ENCODE peak calls at places on chromosomes 11 and 22, in eight cellular contexts. I, B, X, L, Z, N, V and S are unnamed samples.

GRCh38 chr11:16606784-16607674 is 131.4 kb upstream of the C11orf58 start:
- DNase-seq in V (peak; percentile 58), X (peak; percentile 16), Z (no peak), L (peak; percentile 71), I (no peak), N (no peak), B (no peak), S (peak; percentile 15)

GRCh38 chr11:83025267-83025704 is 46.4 kb downstream of the RAB30 start:
- DNase-seq in L (no peak), B (no peak), V (no peak), Z (no peak), N (no peak), X (no peak), I (no peak), S (no peak)

GRCh38 chr11:100624346-100624745 is 62.7 kb upstream of the ARHGAP42 start:
- DNase-seq in B (no peak), I (no peak), Z (no peak), V (no peak), L (no peak), N (peak; percentile 34), X (no peak), S (no peak)

GRCh38 chr11:126444072-126444471 is 88.6 kb downstream of the ST3GAL4 start:
- DNase-seq in N (no peak), L (no peak), I (no peak), X (no peak), V (no peak), B (no peak), Z (no peak), S (no peak)

GRCh38 chr22:41976070-41976901 is 7.0 kb downstream of the SEPTIN3 start:
- DNase-seq in L (peak; percentile 81), B (peak; percentile 13), Z (no peak), V (no peak), N (no peak), I (no peak), X (peak; percentile 47), S (peak; percentile 51)

GRCh38 chr22:37887610-37888378 is 18.3 kb upstream of the MICALL1 start:
- DNase-seq in I (no peak), N (peak; percentile 68), X (no peak), Z (no peak), B (no peak), V (no peak), L (peak; percentile 56), S (no peak)

GRCh38 chr22:49764151-49764581 is 63.5 kb downstream of the BRD1 start:
- DNase-seq in I (no peak), B (no peak), V (no peak), N (no peak), X (peak; percentile 5), L (no peak), Z (no peak), S (no peak)

GRCh38 chr22:23118647-23119491 is 22.9 kb downstream of the RSPH14 start:
- DNase-seq in N (no peak), B (no peak), L (no peak), I (no peak), X (no peak), Z (no peak), V (no peak), S (no peak)

GRCh38 chr11:100867601-100868000 is 180.5 kb downstream of the ARHGAP42 start:
- DNase-seq in L (peak; percentile 29), V (no peak), Z (no peak), I (no peak), B (no peak), N (no peak), X (no peak), S (no peak)

GRCh38 chr11:70020336-70021214 is 57.5 kb upstream of the ANO1 start:
- DNase-seq in N (peak; percentile 52), Z (no peak), X (no peak), L (no peak), V (peak; percentile 18), B (no peak), I (no peak), S (no peak)

GRCh38 chr22:32202539-32203180 is 2.2 kb downstream of the RFPL2 start:
- DNase-seq in X (peak; percentile 71), I (no peak), N (peak; percentile 14), B (peak; percentile 61), V (peak; percentile 22), Z (peak; percentile 50), L (peak; percentile 76), S (peak; percentile 35)

GRCh38 chr11:72293910-72294533 is 50.0 kb upstream of the PHOX2A start:
- DNase-seq in Z (no peak), B (no peak), V (no peak), L (no peak), N (no peak), I (no peak), X (no peak), S (no peak)

GRCh38 chr11:65112551-65113360 is 1.1 kb downstream of the TM7SF2 start:
- DNase-seq in Z (no peak), L (peak; percentile 75), I (peak; percentile 79), X (peak; percentile 81), V (peak; percentile 79), B (peak; percentile 55), N (no peak), S (peak; percentile 77)

GRCh38 chr11:78510025-78510596 is 64.6 kb downstream of the NARS2 start:
- DNase-seq in B (no peak), I (no peak), N (no peak), L (no peak), V (no peak), Z (no peak), X (no peak), S (no peak)

GRCh38 chr11:73189315-73189714 is 28.8 kb upstream of the P2RY2 start:
- DNase-seq in B (peak; percentile 97), X (peak; percentile 39), V (no peak), N (no peak), L (no peak), Z (no peak), I (no peak), S (peak; percentile 73)

DNA sequence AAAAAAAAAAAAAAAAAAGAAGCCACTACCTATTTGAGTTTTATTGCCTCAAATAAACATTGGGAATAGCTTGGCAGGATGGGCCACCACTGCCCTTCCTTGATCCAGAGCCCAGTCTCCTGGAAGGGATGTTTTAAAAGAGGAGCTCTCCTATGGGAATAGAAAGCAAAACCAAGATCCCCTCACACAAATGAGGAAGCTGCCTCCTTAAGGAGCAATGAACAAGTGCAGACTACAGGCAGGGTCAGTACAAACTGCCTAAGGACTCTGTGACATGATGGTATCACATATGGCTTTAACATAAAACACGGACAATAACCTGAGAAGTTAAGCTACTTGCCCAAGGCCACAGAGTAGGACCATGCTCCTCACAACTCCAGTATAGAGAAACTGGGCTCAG is 120.8 kb downstream of the NAT10 start:
- DNase-seq in I (no peak), L (no peak), X (peak; percentile 37), N (no peak), Z (no peak), B (no peak), V (no peak), S (no peak)
- TF ChIP-seq CTCF in I (no peak), L (no peak), X (no peak), N (no peak), Z (no peak), B (no peak), V (no peak), S (no peak)

GRCh38 chr11:27528711-27529110 is 22.1 kb upstream of the LIN7C start:
- DNase-seq in N (no peak), I (no peak), X (no peak), V (no peak), L (no peak), B (no peak), Z (no peak), S (no peak)

GRCh38 chr11:27525824-27526516 is 19.4 kb upstream of the LIN7C start:
- DNase-seq in N (no peak), X (no peak), I (no peak), L (no peak), V (no peak), Z (no peak), B (no peak), S (no peak)

GRCh38 chr11:27518522-27518921 is 12.0 kb upstream of the LIN7C start:
- DNase-seq in Z (no peak), X (no peak), B (no peak), V (no peak), L (no peak), I (no peak), N (no peak), S (no peak)

GRCh38 chr11:27520226-27520625 is 13.7 kb upstream of the LIN7C start:
- DNase-seq in X (no peak), V (no peak), I (no peak), Z (no peak), B (no peak), N (no peak), L (no peak), S (no peak)

DNA sequence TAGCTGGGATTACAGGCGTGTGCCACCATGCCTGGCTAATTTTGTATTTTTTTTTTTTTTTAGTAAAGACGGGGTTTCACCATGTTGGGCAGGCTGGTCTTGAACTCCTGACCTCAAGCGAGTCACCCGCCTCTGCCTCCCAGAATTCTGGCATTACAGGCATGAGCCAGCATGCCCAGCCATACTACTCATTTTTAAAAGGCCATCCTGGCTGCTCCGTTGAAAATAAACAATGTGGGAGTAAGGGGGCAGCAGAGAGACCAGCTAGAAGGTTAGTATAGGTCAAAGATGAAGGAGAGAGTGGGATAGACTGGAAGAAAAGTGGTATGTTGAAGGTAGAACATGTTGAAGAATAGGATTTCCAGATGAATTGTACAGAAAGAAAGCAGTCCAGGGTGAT is 17.6 kb upstream of the LIN7C start:
- DNase-seq in X (no peak), Z (peak; percentile 35), V (peak; percentile 25), L (peak; percentile 27), B (no peak), I (no peak), N (peak; percentile 42), S (no peak)
- TF ChIP-seq CTCF in X (no peak), Z (no peak), V (peak; percentile 34), L (peak; percentile 58), B (no peak), I (no peak), N (peak; percentile 12), S (no peak)

GRCh38 chr11:34104680-34105078 is 750 bp upstream of the NAT10 start:
- DNase-seq in X (no peak), L (no peak), V (no peak), I (no peak), B (no peak), Z (no peak), N (no peak), S (no peak)
- TF ChIP-seq CTCF in X (no peak), L (no peak), V (no peak), I (no peak), B (no peak), Z (no peak), N (no peak), S (no peak)

GRCh38 chr22:43750751-43751150 is 61.4 kb downstream of the EFCAB6 start:
- DNase-seq in N (no peak), X (no peak), L (no peak), Z (no peak), B (no peak), I (no peak), V (no peak), S (no peak)

GRCh38 chr22:43743929-43744643 is 68.0 kb downstream of the EFCAB6 start:
- DNase-seq in V (no peak), X (no peak), Z (no peak), I (no peak), N (no peak), L (no peak), B (no peak), S (no peak)

GRCh38 chr22:43745783-43746356 is 66.2 kb downstream of the EFCAB6 start:
- DNase-seq in I (no peak), V (no peak), Z (no peak), N (no peak), L (no peak), B (no peak), X (no peak), S (no peak)

GRCh38 chr22:43749473-43749872 is 62.6 kb downstream of the EFCAB6 start:
- DNase-seq in B (no peak), X (no peak), Z (no peak), L (peak; percentile 39), N (no peak), V (no peak), I (no peak), S (no peak)

GRCh38 chr22:43747877-43748276 is 64.2 kb downstream of the EFCAB6 start:
- DNase-seq in I (no peak), B (no peak), L (no peak), N (no peak), X (no peak), Z (no peak), V (peak; percentile 1), S (no peak)
- TF ChIP-seq CTCF in I (no peak), B (no peak), L (no peak), N (no peak), X (no peak), Z (no peak), V (no peak), S (no peak)